ENCODE peak calls at places on chromosomes 11 and 22, in five cellular contexts. D is NCI-H774, M is KBM-7, B is fibroblast of pulmonary artery, O is anterior cingulate cortex. Z is an unnamed sample.

GRCh38 chr11:498297-499181 is 8.5 kb downstream of the RNH1 start:
- DNase-seq in B (no peak), D (no peak), O (no peak), M (no peak), Z (no peak)

GRCh38 chr22:47207846-47208554 is 445.6 kb downstream of the TBC1D22A start:
- DNase-seq in O (no peak), B (no peak), M (no peak), D (no peak), Z (no peak)

GRCh38 chr11:71089571-71089970 is 162.8 kb downstream of the SHANK2 start:
- DNase-seq in B (no peak), O (no peak), M (no peak), D (no peak), Z (no peak)

GRCh38 chr11:45853616-45854219 is 6.4 kb downstream of the CRY2 start:
- DNase-seq in B (no peak), M (no peak), O (no peak), D (no peak), Z (no peak)

GRCh38 chr11:126317681-126318641 is 14.1 kb downstream of the DCPS start:
- DNase-seq in M (peak; percentile 73), D (no peak), O (no peak), B (peak; percentile 71), Z (peak; percentile 27)

GRCh38 chr11:59358595-59358994 is at the start of gene OR5AN1:
- DNase-seq in D (no peak), M (no peak), B (no peak), O (no peak), Z (no peak)

GRCh38 chr22:39690901-39691620 is 120.5 kb downstream of the CACNA1I start:
- DNase-seq in M (no peak), B (peak; percentile 3), O (no peak), D (no peak), Z (no peak)

GRCh38 chr11:88337342-88338222 is at the start of gene CTSC:
- DNase-seq in D (peak; percentile 82), M (peak; percentile 96), O (peak; percentile 6), B (peak; percentile 92), Z (peak; percentile 30)

GRCh38 chr22:17043521-17043920 is 35.5 kb upstream of the GAB4 start:
- DNase-seq in B (no peak), D (no peak), M (no peak), O (no peak), Z (no peak)

GRCh38 chr22:50504245-50505211 is 3.0 kb downstream of the LMF2 start:
- DNase-seq in B (no peak), O (no peak), D (no peak), M (no peak), Z (no peak)

GRCh38 chr22:44455151-44455962 is 42.7 kb downstream of the RTL6 start:
- DNase-seq in B (no peak), M (no peak), D (no peak), O (no peak), Z (no peak)

GRCh38 chr22:28141614-28142013 is 222.6 kb upstream of the PITPNB start:
- DNase-seq in M (no peak), D (no peak), B (peak; percentile 68), O (no peak), Z (no peak)

GRCh38 chr11:66651011-66651410 is 12.5 kb downstream of the RBM4 start:
- DNase-seq in M (no peak), D (no peak), O (no peak), B (peak; percentile 12), Z (no peak)

GRCh38 chr11:34924714-34925113 is 8.3 kb downstream of the PDHX start:
- DNase-seq in B (no peak), M (no peak), D (no peak), O (no peak), Z (no peak)

GRCh38 chr11:7160814-7161489 is 72.2 kb downstream of the RBMXL2 start:
- DNase-seq in D (no peak), M (no peak), O (no peak), B (no peak), Z (no peak)

GRCh38 chr11:47908198-47908597 is 60.0 kb upstream of the NUP160 start:
- DNase-seq in B (peak; percentile 77), D (no peak), M (no peak), O (no peak), Z (no peak)

GRCh38 chr11:72524711-72525110 is 90.4 kb upstream of the CLPB start:
- DNase-seq in B (peak; percentile 31), O (no peak), M (no peak), D (no peak), Z (no peak)

GRCh38 chr22:36797334-36797733 is 19.5 kb downstream of the PVALB start:
- DNase-seq in O (no peak), D (no peak), B (no peak), M (no peak), Z (no peak)

Z was measured in substantia nigra.